ENCODE peak calls at places on chromosomes 6 and 20, in seven cellular contexts. C, U, L, T, A, G and R are unnamed samples. For H3K36me3, the result is how much of the 10 kb centered on the place peaks cover.

GRCh38 chr6:148446681-148447080 is 104.0 kb downstream of the SASH1 start:
- DNase-seq in C (no peak), U (no peak), L (no peak), T (no peak), A (no peak), G (no peak), R (no peak)

GRCh38 chr6:149233056-149233715 is 84.3 kb upstream of the TAB2 start:
- DNase-seq in C (no peak), U (no peak), L (no peak), T (no peak), A (no peak), G (peak), R (no peak)

GRCh38 chr20:6708010-6708409 is 59.5 kb upstream of the BMP2 start:
- DNase-seq in C (peak), U (peak), L (no peak), T (no peak), A (peak), G (peak), R (peak)

GRCh38 chr6:110338820-110339470 is 19.2 kb downstream of the METTL24 start:
- DNase-seq in C (no peak), U (no peak), L (no peak), T (no peak), A (no peak), G (peak), R (no peak)

GRCh38 chr6:106858653-106859092 is 115.9 kb downstream of the CD24 start:
- DNase-seq in C (no peak), U (no peak), L (no peak), T (no peak), A (no peak), G (no peak), R (peak)

GRCh38 chr20:59007758-59008511 is 881 bp upstream of the CTSZ start:
- DNase-seq in C (peak), U (peak), L (no peak), T (peak), A (no peak), G (no peak), R (no peak)

GRCh38 chr6:98590957-98591356 is 243.4 kb upstream of the POU3F2 start:
- DNase-seq in C (no peak), U (no peak), L (no peak), T (no peak), A (no peak), G (no peak), R (no peak)

GRCh38 chr20:32888636-32889035 is 29.9 kb downstream of the EFCAB8 start:
- DNase-seq in C (no peak), U (no peak), L (no peak), T (no peak), A (no peak), G (no peak), R (peak)

GRCh38 chr6:16758163-16758975 is 2.9 kb downstream of the ATXN1 start:
- DNase-seq in C (no peak), U (no peak), L (no peak), T (no peak), A (no peak), G (peak), R (no peak)

GRCh38 chr6:68635706-68636513 is 828 bp downstream of the ADGRB3 start:
- DNase-seq in C (peak), U (no peak), L (no peak), T (peak), A (no peak), G (peak), R (no peak)

GRCh38 chr6:22600059-22600458 is 30.7 kb downstream of the HDGFL1 start:
- DNase-seq in C (no peak), U (no peak), L (no peak), T (no peak), A (no peak), G (no peak), R (no peak)

GRCh38 chr6:36924131-36924530 is 30.4 kb upstream of the PI16 start:
- DNase-seq in C (no peak), U (no peak), L (no peak), T (no peak), A (no peak), G (no peak), R (no peak)

GRCh38 chr6:169966312-169967181 is 215.1 kb downstream of the ERMARD start:
- DNase-seq in C (no peak), U (no peak), L (no peak), T (no peak), A (no peak), G (no peak), R (peak)

GRCh38 chr6:68911811-68912210 is 276.7 kb downstream of the ADGRB3 start:
- DNase-seq in C (no peak), U (no peak), L (no peak), T (no peak), A (no peak), G (no peak), R (no peak)

GRCh38 chr6:91678679-91679078 is 1091.8 kb upstream of the MAP3K7 start:
- DNase-seq in C (no peak), U (no peak), L (no peak), T (no peak), A (no peak), G (no peak), R (no peak)

GRCh38 chr6:44043036-44043478 is 84.2 kb downstream of the MRPL14 start:
- DNase-seq in C (no peak), U (no peak), L (no peak), T (no peak), A (no peak), G (no peak), R (no peak)

GRCh38 chr20:22922987-22923386 is 112.1 kb upstream of the SSTR4 start:
- DNase-seq in C (no peak), U (no peak), L (no peak), T (no peak), A (no peak), G (no peak), R (no peak)

GRCh38 chr20:22924036-22924737 is 110.9 kb upstream of the SSTR4 start:
- DNase-seq in C (no peak), U (no peak), L (no peak), T (no peak), A (no peak), G (peak), R (no peak)

GRCh38 chr20:22921595-22922421 is 113.3 kb upstream of the SSTR4 start:
- DNase-seq in C (no peak), U (no peak), L (no peak), T (no peak), A (no peak), G (peak), R (no peak)

GRCh38 chr20:22918286-22918983 is 116.7 kb upstream of the SSTR4 start:
- DNase-seq in C (no peak), U (no peak), L (no peak), T (no peak), A (no peak), G (peak), R (no peak)

DNA sequence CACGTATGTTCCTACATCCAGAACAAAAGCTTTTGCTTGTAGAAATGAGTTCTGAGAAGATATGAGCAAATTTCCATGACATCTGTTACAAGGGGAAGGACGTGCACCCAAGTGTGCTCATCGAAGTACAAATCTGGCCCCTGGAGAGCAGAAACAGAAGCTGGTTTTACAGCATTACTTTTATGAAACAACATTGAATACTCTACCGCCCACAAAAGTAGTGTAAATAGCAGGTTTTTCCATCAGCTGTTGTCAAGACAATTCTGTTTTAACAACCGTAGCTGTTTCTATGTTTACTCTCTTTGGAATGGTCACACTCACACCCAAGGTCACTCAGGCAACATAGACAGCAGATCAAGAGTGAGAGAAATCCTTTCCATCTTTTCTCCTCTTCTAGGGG is 114.2 kb upstream of the SSTR4 start:
- DNase-seq in C (no peak), U (no peak), L (no peak), T (no peak), A (no peak), G (no peak), R (no peak)
- H3K36me3 ChIP-seq in C (under half), U (under half), L (under half), T (under half), A (under half), G (under half), R (under half)

GRCh38 chr20:63945921-63946920 is 10.0 kb downstream of the UCKL1 start:
- DNase-seq in C (no peak), U (no peak), L (no peak), T (no peak), A (no peak), G (no peak), R (peak)
- H3K36me3 ChIP-seq in C (under half), U (under half), L (under half), T (under half), A (under half), G (under half), R (under half)

GRCh38 chr20:10671850-10672578 is 1.8 kb downstream of the JAG1 start:
- DNase-seq in C (peak), U (peak), L (no peak), T (peak), A (peak), G (peak), R (peak)

GRCh38 chr20:10671221-10671849 is 2.5 kb downstream of the JAG1 start:
- DNase-seq in C (peak), U (peak), L (no peak), T (peak), A (peak), G (peak), R (peak)

GRCh38 chr20:10668677-10669368 is 5.0 kb downstream of the JAG1 start:
- DNase-seq in C (no peak), U (no peak), L (no peak), T (no peak), A (no peak), G (no peak), R (no peak)

GRCh38 chr20:10669843-10670446 is 3.9 kb downstream of the JAG1 start:
- DNase-seq in C (no peak), U (no peak), L (no peak), T (no peak), A (no peak), G (no peak), R (no peak)

GRCh38 chr20:10670521-10671220 is 3.1 kb downstream of the JAG1 start:
- DNase-seq in C (no peak), U (no peak), L (no peak), T (no peak), A (no peak), G (no peak), R (no peak)
- H3K36me3 ChIP-seq in C (under half), U (under half), L (under half), T (under half), A (under half), G (under half), R (under half)

GRCh38 chr20:3804781-3805180 is 8.7 kb downstream of the CDC25B start:
- DNase-seq in C (no peak), U (no peak), L (no peak), T (no peak), A (peak), G (no peak), R (no peak)
- H3K36me3 ChIP-seq in C (half or more), U (under half), L (half or more), T (under half), A (under half), G (under half), R (under half)

GRCh38 chr20:3150908-3151307 is 8.8 kb downstream of the FASTKD5 start:
- DNase-seq in C (no peak), U (no peak), L (no peak), T (no peak), A (no peak), G (no peak), R (no peak)
- H3K36me3 ChIP-seq in C (half or more), U (under half), L (under half), T (under half), A (under half), G (under half), R (under half)

GRCh38 chr6:71205336-71205956 is 83.2 kb upstream of the OGFRL1 start:
- DNase-seq in C (no peak), U (no peak), L (no peak), T (no peak), A (no peak), G (peak), R (no peak)
- H3K36me3 ChIP-seq in C (under half), U (under half), L (under half), T (under half), A (under half), G (under half), R (under half)

GRCh38 chr20:49219924-49220831 is 962 bp downstream of the DDX27 start:
- DNase-seq in C (no peak), U (no peak), L (no peak), T (no peak), A (no peak), G (no peak), R (peak)
- H3K36me3 ChIP-seq in C (under half), U (under half), L (under half), T (under half), A (under half), G (under half), R (under half)

DNA sequence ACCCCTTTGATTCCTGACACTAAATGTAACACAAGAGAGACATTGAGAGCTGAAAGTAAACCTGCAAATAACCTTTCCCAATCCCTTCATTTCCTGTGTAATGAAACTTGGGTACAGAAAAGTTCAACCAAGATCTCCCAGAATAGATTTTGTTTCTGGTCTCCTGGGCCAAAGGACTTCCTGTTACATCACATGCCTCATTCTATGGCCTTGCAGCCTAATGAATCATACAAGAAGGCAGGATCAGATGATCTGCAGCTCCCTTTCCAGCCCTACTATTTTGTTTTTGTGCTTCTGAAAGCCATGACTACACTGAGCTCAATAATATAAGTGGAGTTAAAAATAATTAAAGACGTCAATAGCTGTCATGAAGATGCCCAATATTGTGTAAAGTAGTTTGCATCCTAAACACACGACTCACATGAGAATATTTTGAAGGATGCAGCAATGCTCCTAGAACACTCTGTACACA is 73.4 kb upstream of the NOX3 start:
- DNase-seq in C (no peak), U (no peak), L (no peak), T (no peak), A (no peak), G (peak), R (no peak)
- H3K36me3 ChIP-seq in C (under half), U (under half), L (under half), T (under half), A (under half), G (under half), R (under half)